ENCODE peak calls at places on chromosomes 7 and 10, in four cellular contexts. H is fibroblast of lung, B is IMR-90, J is SK-N-SH. V is an unnamed sample.

GRCh38 chr10:102410427-102411073 is 8.0 kb downstream of the PSD start:
- DNase-seq in H (peak; percentile 28), B (no peak), J (peak; percentile 27), V (peak; percentile 73)

GRCh38 chr7:99418260-99418659 is 9.5 kb downstream of the BUD31 start:
- DNase-seq in B (no peak), J (no peak), H (no peak), V (no peak)

GRCh38 chr10:112912441-112912911 is 37.6 kb upstream of the TCF7L2 start:
- DNase-seq in H (peak; percentile 3), B (peak; percentile 25), J (no peak), V (no peak)

GRCh38 chr7:31120800-31121513 is 68.8 kb downstream of the ADCYAP1R1 start:
- DNase-seq in H (no peak), B (no peak), J (no peak), V (no peak)

GRCh38 chr10:97494863-97495506 is 3.2 kb downstream of the MMS19 start:
- DNase-seq in B (peak; percentile 49), J (no peak), H (peak; percentile 23), V (peak; percentile 40)

GRCh38 chr7:87416682-87417587 is 58.5 kb downstream of the ABCB4 start:
- DNase-seq in J (peak; percentile 48), B (peak; percentile 69), H (peak; percentile 42), V (peak; percentile 76)

GRCh38 chr10:124388476-124388822 is 30.3 kb downstream of the OAT start:
- DNase-seq in H (no peak), B (no peak), J (no peak), V (no peak)

GRCh38 chr10:63713191-63714144 is 192.3 kb downstream of the REEP3 start:
- DNase-seq in J (peak; percentile 57), H (peak; percentile 76), B (peak; percentile 59), V (peak; percentile 83)

GRCh38 chr10:48289652-48290238 is 15.2 kb upstream of the FRMPD2 start:
- DNase-seq in J (peak; percentile 73), H (peak; percentile 33), B (peak; percentile 40), V (peak; percentile 71)

GRCh38 chr7:106062006-106062405 is 50.1 kb downstream of the SYPL1 start:
- DNase-seq in H (no peak), J (no peak), B (no peak), V (no peak)

GRCh38 chr10:102633282-102633681 is 11.0 kb upstream of the TRIM8 start:
- DNase-seq in J (no peak), H (peak; percentile 77), B (peak; percentile 81), V (no peak)

GRCh38 chr7:17041324-17041723 is 159.5 kb upstream of the AGR3 start:
- DNase-seq in J (no peak), B (peak; percentile 96), H (peak; percentile 96), V (no peak)
- H3K4me2 ChIP-seq in J (no peak overlapping the region), B (peak overlapping the region; percentile 49), H (peak overlapping the region; percentile 25), V (no peak overlapping the region)

DNA sequence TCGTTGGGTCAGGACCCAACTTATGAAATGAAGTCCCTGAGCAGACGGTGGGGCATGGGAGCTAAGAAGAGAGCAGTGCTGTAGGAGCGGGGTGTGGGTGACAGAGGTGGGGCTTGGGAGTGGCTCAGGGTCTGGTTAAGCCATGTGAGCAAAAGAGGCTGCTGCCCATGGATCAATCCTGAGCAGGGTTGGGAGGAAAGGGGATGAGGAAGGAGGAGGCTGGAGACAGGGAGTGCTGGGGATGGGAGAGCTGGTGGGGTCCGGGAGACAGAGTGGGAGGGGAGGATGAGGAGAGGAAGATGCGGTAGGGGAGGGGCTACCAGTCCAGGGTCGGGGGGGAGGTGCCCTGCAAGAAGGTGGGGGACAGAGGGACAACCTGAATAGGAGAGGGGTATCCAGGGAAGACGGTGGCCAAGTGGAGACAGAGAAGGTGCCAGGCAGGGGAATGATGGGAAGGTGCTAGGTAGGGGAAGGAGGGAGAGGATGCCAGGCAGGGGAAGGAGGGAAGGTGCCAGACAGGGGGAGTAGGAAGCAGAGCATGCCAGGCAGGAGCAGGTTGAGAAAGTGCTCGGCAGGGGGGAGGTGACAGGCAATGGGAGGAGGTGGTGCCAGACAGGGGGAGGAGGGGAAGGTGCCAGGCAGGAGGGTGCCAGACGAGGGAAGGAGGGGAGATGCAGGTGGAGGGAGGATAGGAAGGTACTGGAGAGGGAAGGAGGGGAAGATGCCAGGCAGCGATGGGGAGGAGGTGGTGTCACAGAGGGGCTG is 27.5 kb upstream of the SMARCD3 start:
- DNase-seq in H (no peak), B (no peak), J (peak; percentile 58), V (no peak)
- H3K4me2 ChIP-seq in H (no peak overlapping the region), B (peak overlapping the region; percentile 73), J (peak overlapping the region; percentile 75), V (peak overlapping the region; percentile 78)

GRCh38 chr10:31124852-31125251 is 93.2 kb upstream of the ZNF438 start:
- DNase-seq in J (no peak), B (no peak), H (no peak), V (no peak)

GRCh38 chr10:31123946-31124345 is 92.3 kb upstream of the ZNF438 start:
- DNase-seq in B (no peak), J (no peak), H (no peak), V (no peak)

GRCh38 chr10:31129261-31129660 is 97.6 kb upstream of the ZNF438 start:
- DNase-seq in B (peak; percentile 96), J (no peak), H (peak; percentile 94), V (peak; percentile 45)

GRCh38 chr10:31125789-31126188 is 94.1 kb upstream of the ZNF438 start:
- DNase-seq in J (no peak), B (no peak), H (no peak), V (no peak)

DNA sequence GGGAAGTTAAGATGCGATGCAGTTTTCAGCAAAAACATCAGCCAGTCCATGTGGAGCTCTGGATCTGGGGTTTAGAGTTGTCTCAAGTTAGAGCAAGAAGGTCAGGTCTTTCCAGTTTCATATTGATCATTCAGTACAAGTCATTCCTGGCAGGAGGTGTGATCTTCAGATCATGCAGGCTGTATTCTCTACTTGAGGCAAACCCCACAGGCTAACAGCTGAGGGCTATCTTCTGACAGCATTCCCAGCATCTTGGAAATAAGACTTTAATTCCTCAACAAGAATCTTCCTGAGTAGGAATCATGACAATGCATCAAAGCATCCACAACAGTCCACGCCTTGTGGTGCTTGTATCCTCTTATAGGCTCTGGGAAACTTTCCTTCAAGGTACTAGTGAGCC is 94.9 kb upstream of the ZNF438 start:
- DNase-seq in J (no peak), B (peak; percentile 46), H (peak; percentile 27), V (no peak)
- H3K4me2 ChIP-seq in J (no peak overlapping the region), B (no peak overlapping the region), H (no peak overlapping the region), V (no peak overlapping the region)

GRCh38 chr10:103852189-103852711 is 3.1 kb downstream of the SH3PXD2A start:
- DNase-seq in B (peak; percentile 52), J (no peak), H (peak; percentile 72), V (peak; percentile 65)

GRCh38 chr10:103849880-103850571 is 5.3 kb downstream of the SH3PXD2A start:
- DNase-seq in B (peak; percentile 93), H (peak; percentile 94), J (no peak), V (no peak)

GRCh38 chr10:103851261-103851660 is 4.1 kb downstream of the SH3PXD2A start:
- DNase-seq in H (no peak), J (no peak), B (no peak), V (no peak)

GRCh38 chr10:103849212-103849877 is 6.0 kb downstream of the SH3PXD2A start:
- DNase-seq in J (no peak), H (no peak), B (no peak), V (no peak)

DNA sequence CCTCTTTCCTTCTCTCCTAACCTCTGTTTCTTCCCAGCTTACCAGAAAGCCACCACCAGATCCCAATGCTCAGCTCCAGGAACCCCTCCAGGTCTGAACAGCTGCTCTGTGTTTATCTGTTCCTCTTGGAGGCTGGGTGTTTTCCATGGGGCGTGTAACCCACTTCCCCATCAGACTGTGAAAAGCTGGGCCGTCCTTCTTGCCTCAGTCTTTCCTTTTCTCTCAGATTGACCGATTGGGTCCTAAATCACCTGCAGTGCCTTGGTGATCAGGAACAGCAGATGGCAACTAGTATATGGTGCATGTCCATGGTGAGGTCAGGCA is 4.8 kb downstream of the SH3PXD2A start:
- DNase-seq in H (no peak), J (no peak), B (no peak), V (no peak)
- H3K4me2 ChIP-seq in H (peak overlapping the region; percentile 91), J (peak overlapping the region; percentile 65), B (peak overlapping the region; percentile 71), V (no peak overlapping the region)

GRCh38 chr10:61986357-61986756 is 84.9 kb downstream of the ARID5B start:
- DNase-seq in J (no peak), H (no peak), B (no peak), V (no peak)

GRCh38 chr10:61987537-61987936 is 86.0 kb downstream of the ARID5B start:
- DNase-seq in B (no peak), H (no peak), J (no peak), V (no peak)

GRCh38 chr10:61986788-61987187 is 85.3 kb downstream of the ARID5B start:
- DNase-seq in H (no peak), B (no peak), J (no peak), V (no peak)

GRCh38 chr10:61984803-61985418 is 83.4 kb downstream of the ARID5B start:
- DNase-seq in J (no peak), B (no peak), H (no peak), V (no peak)

DNA sequence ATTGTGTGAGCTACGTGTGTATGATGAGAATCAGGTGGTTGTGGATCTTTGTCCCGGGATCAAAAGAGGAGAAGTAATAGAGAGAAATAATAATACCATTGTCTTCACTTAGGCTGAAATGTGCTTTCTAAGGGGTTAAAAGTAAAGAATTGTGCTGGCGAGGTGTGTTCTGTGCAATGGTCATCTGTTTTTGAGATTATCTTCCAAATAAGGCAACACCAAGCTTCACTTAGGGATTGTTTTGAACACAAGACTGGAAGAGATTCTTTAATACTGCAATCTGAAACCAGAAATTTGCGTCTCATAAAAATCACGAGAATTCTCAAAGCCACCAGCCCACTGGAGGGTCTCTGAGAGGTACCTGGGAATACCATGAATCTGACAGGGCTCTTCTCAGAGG is 84.2 kb downstream of the ARID5B start:
- DNase-seq in B (no peak), H (no peak), J (no peak), V (no peak)
- H3K4me2 ChIP-seq in B (no peak overlapping the region), H (no peak overlapping the region), J (no peak overlapping the region), V (no peak overlapping the region)

GRCh38 chr7:27922907-27923306 is 182.9 kb downstream of the TAX1BP1 start:
- DNase-seq in B (no peak), J (no peak), H (no peak), V (no peak)
- H3K4me2 ChIP-seq in B (no peak overlapping the region), J (no peak overlapping the region), H (no peak overlapping the region), V (no peak overlapping the region)

V was measured in hepatocyte.